ENCODE peak calls at places on chromosomes 4 and X, in five cellular contexts. Y, S, R, K and A are unnamed samples.

GRCh38 chrX:107725761-107726555 is 49.6 kb downstream of the TSC22D3 start:
- DNase-seq in Y (no peak), S (no peak), R (no peak), K (no peak), A (no peak)

GRCh38 chr4:152448806-152449205 is 87.1 kb downstream of the FBXW7 start:
- DNase-seq in Y (no peak), S (no peak), R (no peak), K (no peak), A (no peak)

GRCh38 chr4:6688879-6689505 is 4.7 kb upstream of the S100P start:
- DNase-seq in Y (peak; percentile 88), S (no peak), R (no peak), K (no peak), A (no peak)

GRCh38 chr4:94642561-94642866 is 115.2 kb upstream of the BMPR1B start:
- DNase-seq in Y (no peak), S (no peak), R (no peak), K (no peak), A (no peak)

GRCh38 chr4:107721436-107722090 is 1.5 kb upstream of the PAPSS1 start:
- DNase-seq in Y (no peak), S (no peak), R (no peak), K (no peak), A (no peak)

GRCh38 chr4:159669094-159669493 is 566.2 kb downstream of the RAPGEF2 start:
- DNase-seq in Y (no peak), S (no peak), R (no peak), K (no peak), A (no peak)

GRCh38 chrX:71623714-71624113 is 5.4 kb upstream of the CXCR3 start:
- DNase-seq in Y (no peak), S (no peak), R (no peak), K (no peak), A (no peak)

GRCh38 chr4:122710434-122711308 is 21.8 kb upstream of the BBS12 start:
- DNase-seq in Y (no peak), S (no peak), R (no peak), K (no peak), A (no peak)

GRCh38 chrX:91434351-91435168 is at the start of gene PABPC5:
- DNase-seq in Y (no peak), S (peak; percentile 43), R (peak; percentile 90), K (peak; percentile 72), A (peak; percentile 86)

GRCh38 chrX:41449615-41450014 is 2.5 kb downstream of the NYX start:
- DNase-seq in Y (peak; percentile 20), S (no peak), R (no peak), K (no peak), A (no peak)

GRCh38 chrX:115650916-115651315 is 89.9 kb downstream of the PLS3 start:
- DNase-seq in Y (peak; percentile 17), S (peak; percentile 34), R (no peak), K (peak; percentile 45), A (no peak)

GRCh38 chrX:27987862-27988646 is 6.8 kb upstream of the DCAF8L1 start:
- DNase-seq in Y (no peak), S (no peak), R (no peak), K (no peak), A (no peak)

GRCh38 chrX:120755066-120755846 is 120.4 kb downstream of the CT47B1 start:
- DNase-seq in Y (no peak), S (no peak), R (no peak), K (no peak), A (no peak)

GRCh38 chr4:53601251-53601764 is 10.0 kb upstream of the LNX1 start:
- DNase-seq in Y (no peak), S (no peak), R (no peak), K (peak; percentile 24), A (no peak)

GRCh38 chr4:123248260-123248659 is 148.3 kb upstream of the SPRY1 start:
- DNase-seq in Y (no peak), S (no peak), R (no peak), K (no peak), A (no peak)

GRCh38 chr4:149911371-149911770 is 95.7 kb upstream of the IQCM start:
- DNase-seq in Y (no peak), S (no peak), R (no peak), K (no peak), A (no peak)

GRCh38 chrX:137432609-137433008 is 133.3 kb upstream of the ZIC3 start:
- DNase-seq in Y (no peak), S (peak; percentile 17), R (no peak), K (peak; percentile 40), A (no peak)

GRCh38 chr4:183180096-183180495 is 81.0 kb downstream of the WWC2 start:
- DNase-seq in Y (no peak), S (no peak), R (no peak), K (no peak), A (no peak)

GRCh38 chr4:5973486-5974220 is 44.6 kb downstream of the C4orf50 start:
- DNase-seq in Y (no peak), S (no peak), R (peak; percentile 56), K (no peak), A (no peak)

GRCh38 chr4:4216668-4217067 is 10.1 kb downstream of the OTOP1 start:
- DNase-seq in Y (peak; percentile 20), S (no peak), R (no peak), K (no peak), A (no peak)

DNA sequence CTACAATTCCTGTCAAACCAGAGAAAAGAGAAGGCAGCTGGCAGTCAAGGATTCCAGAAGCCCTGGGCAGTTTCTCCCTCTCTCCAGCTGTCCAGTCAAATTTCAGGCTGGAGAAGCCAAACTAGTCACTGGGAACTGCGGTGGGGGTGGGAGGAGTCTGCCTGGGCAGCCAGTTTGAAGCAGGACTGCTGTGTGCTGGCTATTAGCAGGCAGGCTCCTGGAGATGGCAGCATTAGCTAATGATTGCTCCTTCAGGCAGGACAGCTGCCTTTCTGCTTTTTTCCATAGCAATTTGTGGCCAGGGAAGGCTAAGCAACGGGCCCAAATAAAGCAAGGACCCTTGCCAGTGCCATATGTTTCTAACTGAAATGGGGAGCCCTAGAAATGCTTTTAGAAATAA is 44.7 kb upstream of the FGF13 start:
- DNase-seq in Y (no peak), S (no peak), R (no peak), K (peak; percentile 36), A (peak; percentile 68)
- TF ChIP-seq CTCF in Y (no peak), S (peak; percentile 21), R (no peak), K (no peak), A (peak; percentile 70)

GRCh38 chr4:157204634-157205244 is 15.8 kb upstream of the GRIA2 start:
- DNase-seq in Y (no peak), S (no peak), R (no peak), K (peak; percentile 55), A (no peak)
- TF ChIP-seq CTCF in Y (peak; percentile 73), S (peak; percentile 37), R (no peak), K (peak; percentile 65), A (peak; percentile 67)

DNA sequence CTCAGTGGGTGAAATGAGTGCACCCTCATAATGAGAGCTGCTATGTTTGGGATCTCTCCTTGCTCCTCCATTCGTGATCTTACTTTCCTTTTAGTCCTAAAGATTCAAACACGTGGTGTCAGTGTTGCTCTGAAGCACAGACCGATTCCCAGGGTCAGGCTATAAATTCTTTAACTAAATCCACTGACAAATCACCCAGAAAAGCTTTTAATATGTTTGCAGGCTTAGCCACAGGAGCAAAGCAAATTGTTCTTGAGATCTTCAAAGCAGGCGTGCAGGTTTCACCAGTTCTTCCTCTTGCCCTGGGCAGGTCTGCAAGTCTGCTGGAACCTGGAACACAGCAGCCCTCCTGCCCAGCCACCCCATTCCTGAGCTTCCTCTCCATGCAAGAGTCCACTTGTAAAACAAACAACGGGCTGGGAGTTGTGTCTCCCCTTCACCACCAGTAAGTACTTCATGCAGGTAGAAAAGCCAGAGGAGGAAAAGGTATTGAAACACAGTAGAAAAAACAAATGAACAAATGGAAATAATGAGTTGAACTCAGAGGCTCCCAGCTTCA is 70.1 kb upstream of the ENPP6 start:
- DNase-seq in Y (peak; percentile 15), S (no peak), R (no peak), K (no peak), A (no peak)
- TF ChIP-seq CTCF in Y (peak; percentile 29), S (peak; percentile 38), R (no peak), K (no peak), A (no peak)

GRCh38 chr4:146340798-146341197 is 126.5 kb downstream of the REELD1 start:
- DNase-seq in Y (peak; percentile 43), S (no peak), R (no peak), K (no peak), A (no peak)
- TF ChIP-seq CTCF in Y (peak; percentile 82), S (peak; percentile 66), R (peak; percentile 28), K (peak; percentile 61), A (peak; percentile 77)

GRCh38 chr4:127959794-127960193 is 5.2 kb downstream of the MFSD8 start:
- DNase-seq in Y (peak; percentile 22), S (no peak), R (no peak), K (no peak), A (no peak)

GRCh38 chr4:127967141-127967775 is 2.1 kb downstream of the ABHD18 start:
- DNase-seq in Y (no peak), S (no peak), R (no peak), K (no peak), A (no peak)

GRCh38 chr4:127965803-127966175 is 583 bp downstream of the ABHD18 start:
- DNase-seq in Y (peak; percentile 8), S (peak; percentile 67), R (peak; percentile 75), K (no peak), A (no peak)

GRCh38 chr4:127968565-127968964 is 3.4 kb downstream of the ABHD18 start:
- DNase-seq in Y (no peak), S (no peak), R (no peak), K (no peak), A (no peak)

GRCh38 chr4:127965062-127965802 is at the start of the genes ABHD18 and MFSD8:
- DNase-seq in Y (peak; percentile 99), S (peak; percentile 97), R (peak; percentile 99), K (peak; percentile 98), A (peak; percentile 99)
- TF ChIP-seq CTCF in Y (peak; percentile 73), S (no peak), R (peak; percentile 39), K (peak; percentile 28), A (peak; percentile 69)

GRCh38 chrX:16100673-16101072 is 22.7 kb upstream of the GRPR start:
- DNase-seq in Y (no peak), S (no peak), R (no peak), K (no peak), A (no peak)
- TF ChIP-seq CTCF in Y (no peak), S (no peak), R (no peak), K (no peak), A (no peak)